ENCODE peak calls at places on chromosome 18, in seven cellular contexts. M is foreskin fibroblast, Z is anterior cingulate cortex, G is NCI-H510A treated with DMSO at 0.1 percent for 48 hours, H is AG08395, X is NCI-H774, F is left lung. T is an unnamed sample.

GRCh38 chr18:12934454-12935071 is 13.2 kb upstream of the SEH1L start:
- DNase-seq in F (peak; percentile 88), X (peak; percentile 37), G (peak; percentile 37), H (peak; percentile 87), Z (peak; percentile 69), M (peak; percentile 93), T (peak; percentile 92)

GRCh38 chr18:39799010-39799409 is 2156.0 kb upstream of the PIK3C3 start:
- DNase-seq in Z (no peak), H (peak; percentile 10), G (no peak), M (peak; percentile 50), F (no peak), X (peak; percentile 32), T (peak; percentile 16)

GRCh38 chr18:58417752-58418151 is 211.1 kb downstream of the ALPK2 start:
- DNase-seq in H (no peak), G (no peak), Z (no peak), M (peak; percentile 62), F (no peak), X (no peak), T (peak; percentile 88)

GRCh38 chr18:6949800-6950586 is 167.6 kb downstream of the LAMA1 start:
- DNase-seq in X (no peak), H (no peak), Z (no peak), G (no peak), M (no peak), F (no peak), T (no peak)

GRCh38 chr18:57839942-57840381 is 36.8 kb upstream of the ATP8B1 start:
- DNase-seq in H (peak; percentile 48), G (no peak), Z (no peak), F (no peak), M (peak; percentile 74), X (no peak), T (peak; percentile 88)

GRCh38 chr18:75201936-75202335 is 7.0 kb downstream of the PTGR3 start:
- DNase-seq in M (peak; percentile 59), Z (no peak), X (peak; percentile 52), F (no peak), G (no peak), H (no peak), T (no peak)

GRCh38 chr18:22052405-22053105 is 116.8 kb upstream of the GATA6 start:
- DNase-seq in Z (no peak), M (no peak), G (no peak), F (no peak), X (no peak), H (no peak), T (no peak)

GRCh38 chr18:43668866-43669265 is 391.6 kb upstream of the SYT4 start:
- DNase-seq in X (no peak), G (no peak), F (no peak), Z (no peak), M (no peak), H (no peak), T (no peak)

GRCh38 chr18:23998811-23999210 is 15.7 kb upstream of the TTC39C start:
- DNase-seq in X (peak; percentile 94), G (peak; percentile 78), F (no peak), Z (no peak), M (peak; percentile 19), H (no peak), T (peak; percentile 95)

GRCh38 chr18:59861009-59861408 is 38.8 kb upstream of the PMAIP1 start:
- DNase-seq in F (no peak), Z (no peak), M (peak; percentile 52), X (no peak), H (peak; percentile 38), G (no peak), T (no peak)

GRCh38 chr18:54606835-54607212 is 15.8 kb downstream of the DYNAP start:
- DNase-seq in F (peak; percentile 24), Z (no peak), G (no peak), X (no peak), M (no peak), H (no peak), T (no peak)

GRCh38 chr18:48073231-48073930 is 142.9 kb upstream of the SMAD2 start:
- DNase-seq in Z (no peak), F (no peak), G (no peak), X (no peak), M (peak; percentile 28), H (peak; percentile 39), T (no peak)

GRCh38 chr18:2914844-2915243 is 68.0 kb downstream of the EMILIN2 start:
- DNase-seq in X (no peak), Z (no peak), F (no peak), M (peak; percentile 78), H (no peak), G (no peak), T (no peak)

GRCh38 chr18:58612239-58613055 is 16.4 kb downstream of the ALPK2 start:
- DNase-seq in X (no peak), M (no peak), F (no peak), G (no peak), H (no peak), Z (no peak), T (peak; percentile 56)

GRCh38 chr18:48036641-48037421 is 106.4 kb upstream of the SMAD2 start:
- DNase-seq in H (no peak), Z (no peak), X (peak; percentile 5), M (no peak), F (no peak), G (peak; percentile 11), T (no peak)

GRCh38 chr18:55251186-55251995 is 292.1 kb upstream of the CCDC68 start:
- DNase-seq in G (peak; percentile 79), X (no peak), M (peak; percentile 60), Z (no peak), F (no peak), H (no peak), T (peak; percentile 82)

GRCh38 chr18:80009661-80010550 is 21.5 kb upstream of the TXNL4A start:
- DNase-seq in H (peak; percentile 97), M (peak; percentile 97), X (no peak), G (no peak), F (no peak), Z (peak; percentile 65), T (peak; percentile 95)

GRCh38 chr18:22021701-22022100 is 147.7 kb upstream of the GATA6 start:
- DNase-seq in M (no peak), X (peak; percentile 56), G (no peak), H (no peak), F (no peak), Z (no peak), T (no peak)

T was measured in PC-3.